ENCODE peak calls at places on chromosomes 12 and 14, in seven cellular contexts. E, L, Z, I, X, R and M are unnamed samples.

GRCh38 chr14:22388669-22389625 is 200.1 kb downstream of the DAD1 start:
- DNase-seq in E (no peak), L (no peak), Z (no peak), I (no peak), X (peak), R (no peak), M (no peak)

GRCh38 chr12:52903855-52904508 is 894 bp downstream of the KRT8 start:
- DNase-seq in E (peak), L (peak), Z (peak), I (no peak), X (peak), R (no peak), M (peak)

GRCh38 chr12:42382013-42382696 is 56.2 kb downstream of the PPHLN1 start:
- DNase-seq in E (peak), L (no peak), Z (no peak), I (no peak), X (no peak), R (no peak), M (no peak)

GRCh38 chr14:24219521-24219920 is 3.7 kb upstream of the MDP1 start:
- DNase-seq in E (no peak), L (no peak), Z (no peak), I (no peak), X (no peak), R (no peak), M (no peak)

GRCh38 chr14:61108742-61109141 is 127.7 kb downstream of the SLC38A6 start:
- DNase-seq in E (no peak), L (no peak), Z (no peak), I (no peak), X (no peak), R (no peak), M (no peak)

GRCh38 chr12:6235499-6235898 is 35.3 kb downstream of the CD9 start:
- DNase-seq in E (no peak), L (peak), Z (no peak), I (no peak), X (no peak), R (no peak), M (peak)

GRCh38 chr14:23568600-23569310 is 1.2 kb upstream of the AP1G2 start:
- DNase-seq in E (peak), L (no peak), Z (peak), I (no peak), X (peak), R (no peak), M (no peak)

GRCh38 chr14:22375321-22375930 is 213.6 kb downstream of the DAD1 start:
- DNase-seq in E (peak), L (no peak), Z (no peak), I (no peak), X (no peak), R (no peak), M (peak)

GRCh38 chr12:4763549-4763948 is 43.3 kb downstream of the GALNT8 start:
- DNase-seq in E (peak), L (no peak), Z (peak), I (no peak), X (peak), R (no peak), M (peak)

GRCh38 chr12:103929051-103929908 is 930 bp upstream of the HSP90B1 start:
- DNase-seq in E (peak), L (peak), Z (peak), I (peak), X (peak), R (peak), M (peak)

GRCh38 chr12:76422878-76423438 is 74.7 kb upstream of the BBS10 start:
- DNase-seq in E (no peak), L (no peak), Z (no peak), I (no peak), X (no peak), R (no peak), M (no peak)

GRCh38 chr12:2075558-2076195 is 22.9 kb downstream of the CACNA1C start:
- DNase-seq in E (no peak), L (no peak), Z (no peak), I (no peak), X (no peak), R (no peak), M (no peak)

GRCh38 chr14:105168979-105169507 is 467 bp upstream of the JAG2 start:
- DNase-seq in E (peak), L (no peak), Z (no peak), I (no peak), X (no peak), R (no peak), M (no peak)
- H3K4me3 ChIP-seq in E (peak), L (peak), Z (no peak), I (peak), X (no peak), R (no peak), M (peak)

DNA sequence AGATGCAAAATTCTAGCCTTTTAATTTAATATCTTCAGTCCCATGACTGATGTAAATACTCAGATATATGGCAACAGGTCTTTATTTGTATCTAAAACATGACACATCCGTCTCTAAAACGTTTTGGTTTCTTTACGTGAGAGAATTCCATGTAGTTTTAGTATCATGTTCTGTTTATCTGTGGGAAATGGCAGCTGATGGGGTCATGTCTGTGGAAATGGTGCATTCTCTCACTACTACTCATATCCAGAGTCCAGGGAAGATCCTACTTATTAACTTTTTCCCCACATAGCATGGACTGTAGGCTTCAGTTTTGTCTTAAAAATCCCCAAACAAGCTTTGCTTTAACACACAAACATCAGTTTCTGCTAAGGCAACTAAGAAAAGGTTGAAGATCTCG is 53.8 kb downstream of the SPTLC2 start:
- DNase-seq in E (no peak), L (no peak), Z (no peak), I (no peak), X (no peak), R (no peak), M (no peak)
- TF ChIP-seq CTCF in E (no peak), L (no peak), Z (no peak), I (no peak), X (no peak), R (no peak), M (no peak)

DNA sequence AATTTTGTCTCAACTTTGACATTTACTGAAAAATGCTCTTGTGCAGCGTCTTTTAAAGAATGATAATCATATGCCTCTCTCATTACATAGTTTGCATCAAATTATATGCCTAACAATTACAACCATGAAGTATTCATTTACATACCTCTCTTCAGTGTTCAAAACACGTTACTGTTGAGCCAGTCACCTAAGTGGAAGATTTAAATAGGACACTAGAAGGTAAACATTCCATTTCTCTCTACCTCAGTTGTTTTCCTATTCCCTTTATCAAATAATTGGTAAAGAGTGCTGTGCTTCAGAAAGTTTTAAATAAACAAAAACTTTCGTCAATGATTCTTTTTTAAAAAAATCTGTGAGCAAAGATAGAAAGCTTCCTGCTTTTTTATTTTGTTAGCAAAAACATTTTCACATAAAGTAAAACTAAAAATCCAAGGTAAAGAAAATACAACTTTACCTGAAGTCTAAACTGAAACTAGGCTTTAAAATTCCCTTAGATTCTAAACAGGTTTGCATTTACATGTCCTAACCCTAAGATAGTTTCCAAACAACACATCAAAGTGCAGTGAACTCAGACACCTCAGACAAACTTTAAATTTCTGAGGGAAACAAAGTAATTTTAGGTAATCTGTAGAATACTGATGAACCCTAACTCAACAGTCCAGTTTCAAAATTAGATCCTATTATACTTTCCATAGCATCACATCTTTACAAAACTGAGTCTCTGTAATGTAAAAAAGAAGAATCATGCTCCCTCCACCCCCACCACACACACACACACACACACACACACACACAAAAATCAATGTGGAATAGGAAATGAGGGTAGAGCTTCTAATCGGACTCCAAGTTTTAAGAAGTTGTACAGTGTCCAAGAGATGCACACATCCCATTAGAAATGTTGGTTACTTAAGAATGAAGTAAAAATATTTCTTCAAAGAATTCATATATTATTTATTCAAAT is 46.2 kb downstream of the PAWR start:
- DNase-seq in E (no peak), L (no peak), Z (no peak), I (no peak), X (no peak), R (no peak), M (no peak)
- H3K4me3 ChIP-seq in E (no peak), L (no peak), Z (no peak), I (no peak), X (no peak), R (no peak), M (no peak)

DNA sequence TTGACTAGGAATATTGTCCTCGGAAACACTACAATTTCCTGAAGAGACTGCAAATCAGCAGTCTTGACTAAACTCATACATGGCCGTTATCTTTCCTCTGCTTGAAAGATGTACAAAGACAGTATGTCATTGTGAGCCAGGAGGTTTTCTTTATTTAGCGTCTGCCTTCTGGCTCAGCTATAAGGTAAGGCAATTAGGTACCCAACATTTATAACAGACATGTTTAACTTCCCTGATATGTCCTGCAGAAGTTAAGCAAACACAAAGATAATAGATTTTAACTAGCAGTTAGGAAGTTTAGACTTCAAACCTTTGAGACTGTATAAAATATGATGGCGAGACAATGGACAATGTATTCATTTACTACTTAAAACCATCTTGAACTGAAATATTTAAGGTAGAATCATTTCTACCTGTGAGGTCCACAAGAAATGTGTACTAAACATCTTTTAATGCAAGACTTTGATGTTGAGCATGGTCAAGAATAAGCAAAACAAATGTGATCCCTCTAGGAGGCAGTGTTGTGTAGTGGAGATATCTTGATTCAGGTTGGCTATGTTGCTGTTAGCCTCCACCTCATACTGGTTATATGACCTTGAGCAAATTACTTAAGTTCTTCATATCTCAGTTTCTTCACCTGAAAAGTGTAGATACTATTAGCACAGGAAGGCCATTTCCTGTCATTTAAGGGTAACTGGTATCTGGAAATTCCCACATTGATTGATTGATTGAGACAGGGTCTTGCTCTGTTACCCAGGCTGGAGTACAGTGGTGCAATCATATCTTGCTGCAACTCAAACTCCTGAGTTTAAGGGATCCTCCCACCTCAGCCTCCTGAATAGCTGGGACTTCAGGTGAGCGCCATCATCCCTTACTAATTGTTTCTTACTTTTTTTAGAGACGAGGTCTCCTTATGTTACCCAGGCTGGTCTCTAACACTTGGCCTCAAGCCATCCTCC is 96.3 kb upstream of the EEA1 start:
- DNase-seq in E (peak), L (no peak), Z (no peak), I (no peak), X (no peak), R (no peak), M (no peak)
- TF ChIP-seq CTCF in E (peak), L (peak), Z (no peak), I (peak), X (no peak), R (no peak), M (peak)

GRCh38 chr14:70704960-70705359 is 63.2 kb downstream of the TTC9 start:
- DNase-seq in E (no peak), L (no peak), Z (no peak), I (no peak), X (no peak), R (no peak), M (no peak)

GRCh38 chr14:70709726-70710382 is 68.1 kb downstream of the TTC9 start:
- DNase-seq in E (no peak), L (no peak), Z (no peak), I (no peak), X (no peak), R (no peak), M (no peak)

GRCh38 chr14:70707138-70708038 is 65.7 kb downstream of the TTC9 start:
- DNase-seq in E (no peak), L (no peak), Z (no peak), I (no peak), X (no peak), R (no peak), M (peak)

GRCh38 chr14:70706177-70706576 is 64.5 kb downstream of the TTC9 start:
- DNase-seq in E (no peak), L (no peak), Z (no peak), I (no peak), X (no peak), R (no peak), M (peak)

GRCh38 chr14:70708717-70709570 is 67.2 kb downstream of the TTC9 start:
- DNase-seq in E (no peak), L (no peak), Z (no peak), I (no peak), X (no peak), R (no peak), M (no peak)
- H3K4me3 ChIP-seq in E (no peak), L (no peak), Z (no peak), I (no peak), X (no peak), R (no peak), M (no peak)

GRCh38 chr14:64026600-64026999 is 173.8 kb downstream of the SYNE2 start:
- DNase-seq in E (no peak), L (no peak), Z (no peak), I (no peak), X (no peak), R (no peak), M (no peak)
- TF ChIP-seq CTCF in E (no peak), L (no peak), Z (no peak), I (no peak), X (no peak), R (no peak), M (no peak)

GRCh38 chr14:68638056-68638816 is 154.6 kb downstream of the ZFP36L1 start:
- DNase-seq in E (no peak), L (no peak), Z (no peak), I (no peak), X (peak), R (no peak), M (no peak)
- H3K4me3 ChIP-seq in E (no peak), L (no peak), Z (no peak), I (no peak), X (no peak), R (no peak), M (no peak)

GRCh38 chr12:98465950-98466349 is 49.4 kb upstream of the TMPO start:
- DNase-seq in E (no peak), L (no peak), Z (no peak), I (no peak), X (no peak), R (no peak), M (no peak)
- TF ChIP-seq CTCF in E (no peak), L (no peak), Z (no peak), I (no peak), X (no peak), R (no peak), M (no peak)

DNA sequence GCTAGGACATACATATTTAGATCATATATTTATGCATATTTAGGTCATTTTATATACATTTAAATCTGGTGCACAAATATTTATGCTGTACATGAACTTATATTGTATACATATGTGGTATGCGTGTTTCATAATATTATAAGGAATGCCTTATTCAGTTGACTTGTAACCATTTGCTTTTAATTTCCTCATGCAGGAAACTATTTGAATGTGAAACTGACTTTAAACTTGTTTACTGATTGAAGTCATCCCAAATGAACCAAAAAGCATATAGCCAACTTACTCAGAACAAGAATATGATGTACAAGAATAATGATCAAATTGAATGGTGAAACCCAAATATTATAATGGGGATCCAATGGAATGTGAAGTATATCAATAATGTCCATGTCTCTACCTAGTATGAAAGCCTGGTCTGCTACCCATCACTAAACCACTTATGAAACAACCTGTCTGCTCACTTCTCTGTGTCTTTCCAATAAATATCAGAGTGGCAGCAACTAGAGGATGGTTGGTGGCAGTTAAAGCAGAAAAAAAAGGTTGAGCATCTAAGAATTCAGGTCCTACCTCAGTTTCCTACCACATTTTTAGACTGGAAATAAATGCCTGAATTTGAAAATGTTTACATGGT is 38.3 kb downstream of the RPS6KA5 start:
- DNase-seq in E (no peak), L (no peak), Z (no peak), I (no peak), X (no peak), R (no peak), M (no peak)
- H3K4me3 ChIP-seq in E (no peak), L (peak), Z (peak), I (peak), X (no peak), R (no peak), M (no peak)